ENCODE peak calls at places on chromosomes 13 and 19, in four cellular contexts. K, V, X and B are unnamed samples.

GRCh38 chr19:31975461-31975860 is 369.9 kb upstream of the ZNF507 start:
- DNase-seq in K (no peak), V (no peak), X (no peak), B (no peak)

GRCh38 chr19:54030895-54031586 is 32.7 kb downstream of the VSTM1 start:
- DNase-seq in K (no peak), V (peak), X (no peak), B (peak)

GRCh38 chr13:97222934-97223710 is 989 bp downstream of the MBNL2 start:
- DNase-seq in K (no peak), V (no peak), X (no peak), B (peak)

GRCh38 chr19:10533656-10534386 is 9.9 kb upstream of the ATG4D start:
- DNase-seq in K (no peak), V (no peak), X (no peak), B (no peak)

GRCh38 chr19:45279587-45280192 is 28.6 kb downstream of the MARK4 start:
- DNase-seq in K (peak), V (no peak), X (no peak), B (no peak)

GRCh38 chr13:42007844-42008243 is 40.6 kb upstream of the DGKH start:
- DNase-seq in K (no peak), V (no peak), X (no peak), B (no peak)

GRCh38 chr13:30759748-30760147 is 24.4 kb downstream of the ALOX5AP start:
- DNase-seq in K (no peak), V (no peak), X (no peak), B (no peak)

GRCh38 chr13:114339779-114340534 is 25.7 kb downstream of the CHAMP1 start:
- DNase-seq in K (peak), V (no peak), X (no peak), B (peak)

GRCh38 chr13:106818971-106819370 is 251.0 kb upstream of the ARGLU1 start:
- DNase-seq in K (no peak), V (no peak), X (no peak), B (no peak)

GRCh38 chr13:24172071-24172470 is 11.6 kb downstream of the SPATA13 start:
- DNase-seq in K (no peak), V (no peak), X (no peak), B (no peak)

GRCh38 chr19:4267101-4267900 is 11.8 kb upstream of the SHD start:
- DNase-seq in K (peak), V (peak), X (no peak), B (peak)

GRCh38 chr13:44322928-44323327 is 50.7 kb upstream of the SERP2 start:
- DNase-seq in K (no peak), V (no peak), X (no peak), B (no peak)

GRCh38 chr13:43057653-43058317 is 34.4 kb downstream of the DNAJC15 start:
- DNase-seq in K (peak), V (no peak), X (no peak), B (peak)

GRCh38 chr13:31957772-31958171 is 73.8 kb upstream of the FRY start:
- DNase-seq in K (no peak), V (no peak), X (no peak), B (no peak)

GRCh38 chr19:12838182-12838890 is at the start of gene MAST1:
- DNase-seq in K (no peak), V (peak), X (no peak), B (peak)

GRCh38 chr13:25468330-25469178 is 96.8 kb downstream of the ATP8A2 start:
- DNase-seq in K (no peak), V (peak), X (no peak), B (peak)

GRCh38 chr13:41847216-41847615 is 113.7 kb downstream of the VWA8 start:
- DNase-seq in K (no peak), V (no peak), X (no peak), B (no peak)

GRCh38 chr19:54455786-54456422 is 6.9 kb downstream of the LENG8 start:
- DNase-seq in K (no peak), V (no peak), X (no peak), B (no peak)

GRCh38 chr13:46295531-46296464 is 84.1 kb downstream of the LRRC63 start:
- DNase-seq in K (no peak), V (peak), X (peak), B (no peak)

GRCh38 chr13:26880741-26881140 is 120.2 kb upstream of the GPR12 start:
- DNase-seq in K (no peak), V (no peak), X (no peak), B (no peak)

GRCh38 chr13:76677047-76677446 is 209.2 kb downstream of the KCTD12 start:
- DNase-seq in K (no peak), V (no peak), X (no peak), B (no peak)

GRCh38 chr19:49807888-49808675 is 5.0 kb downstream of the FUZ start:
- DNase-seq in K (no peak), V (no peak), X (no peak), B (peak)

GRCh38 chr13:23656637-23657036 is 86.4 kb downstream of the TNFRSF19 start:
- DNase-seq in K (peak), V (peak), X (no peak), B (no peak)

GRCh38 chr13:27428160-27428559 is 3.7 kb downstream of the GTF3A start:
- DNase-seq in K (no peak), V (peak), X (no peak), B (no peak)

GRCh38 chr13:81770868-81771505 is 1430.1 kb upstream of the SPRY2 start:
- DNase-seq in K (no peak), V (no peak), X (no peak), B (peak)

GRCh38 chr13:104954210-104954609 is 1581.3 kb downstream of the EFNB2 start:
- DNase-seq in K (no peak), V (no peak), X (no peak), B (no peak)

GRCh38 chr19:49492573-49493411 is 3.4 kb upstream of the RPS11 start:
- DNase-seq in K (peak), V (peak), X (no peak), B (peak)

GRCh38 chr19:5321851-5322681 is 18.5 kb downstream of the PTPRS start:
- DNase-seq in K (no peak), V (peak), X (peak), B (peak)

GRCh38 chr19:31613683-31614219 is 264.5 kb upstream of the TSHZ3 start:
- DNase-seq in K (no peak), V (no peak), X (no peak), B (no peak)

GRCh38 chr19:29769997-29770396 is 41.8 kb upstream of the CCNE1 start:
- DNase-seq in K (no peak), V (no peak), X (no peak), B (no peak)

GRCh38 chr13:50942630-50943311 is 33.2 kb downstream of the RNASEH2B start:
- DNase-seq in K (no peak), V (no peak), X (no peak), B (peak)

GRCh38 chr13:95023405-95023804 is 277.8 kb downstream of the ABCC4 start:
- DNase-seq in K (no peak), V (no peak), X (no peak), B (no peak)

GRCh38 chr19:17303167-17303939 is at the start of gene ABHD8:
- DNase-seq in K (peak), V (peak), X (peak), B (peak)

GRCh38 chr13:37929308-37929707 is 59.7 kb upstream of the TRPC4 start:
- DNase-seq in K (no peak), V (peak), X (no peak), B (no peak)

GRCh38 chr13:21898990-21899389 is 228.1 kb downstream of the FGF9 start:
- DNase-seq in K (no peak), V (no peak), X (no peak), B (peak)

GRCh38 chr19:10686661-10687517 is 14.3 kb upstream of the QTRT1 start:
- DNase-seq in K (no peak), V (no peak), X (no peak), B (no peak)

GRCh38 chr19:14080887-14081796 is 4.4 kb downstream of the C19orf67 start:
- DNase-seq in K (peak), V (peak), X (peak), B (peak)
- TF ChIP-seq EZH2 in K (no peak), V (no peak), X (no peak), B (no peak)

GRCh38 chr19:42469311-42470239 is 26.8 kb upstream of the CXCL17 start:
- DNase-seq in K (peak), V (no peak), X (no peak), B (no peak)

GRCh38 chr19:42467437-42467760 is 24.7 kb upstream of the CXCL17 start:
- DNase-seq in K (no peak), V (no peak), X (no peak), B (no peak)

GRCh38 chr19:42465827-42466280 is 23.1 kb upstream of the CXCL17 start:
- DNase-seq in K (no peak), V (no peak), X (peak), B (no peak)

GRCh38 chr19:42468273-42468796 is 25.6 kb upstream of the CXCL17 start:
- DNase-seq in K (no peak), V (no peak), X (no peak), B (no peak)

GRCh38 chr19:42466521-42467436 is 24.0 kb upstream of the CXCL17 start:
- DNase-seq in K (no peak), V (no peak), X (no peak), B (no peak)
- TF ChIP-seq JUNB in K (no peak), V (no peak), X (no peak), B (no peak)

GRCh38 chr13:35860661-35861060 is 270.5 kb downstream of the DCLK1 start:
- DNase-seq in K (no peak), V (no peak), X (no peak), B (no peak)

GRCh38 chr13:35856721-35857346 is 274.3 kb downstream of the DCLK1 start:
- DNase-seq in K (no peak), V (no peak), X (no peak), B (peak)

GRCh38 chr13:35858665-35859064 is 272.5 kb downstream of the DCLK1 start:
- DNase-seq in K (no peak), V (no peak), X (no peak), B (no peak)

GRCh38 chr13:35857769-35858168 is 273.4 kb downstream of the DCLK1 start:
- DNase-seq in K (no peak), V (no peak), X (no peak), B (peak)

DNA sequence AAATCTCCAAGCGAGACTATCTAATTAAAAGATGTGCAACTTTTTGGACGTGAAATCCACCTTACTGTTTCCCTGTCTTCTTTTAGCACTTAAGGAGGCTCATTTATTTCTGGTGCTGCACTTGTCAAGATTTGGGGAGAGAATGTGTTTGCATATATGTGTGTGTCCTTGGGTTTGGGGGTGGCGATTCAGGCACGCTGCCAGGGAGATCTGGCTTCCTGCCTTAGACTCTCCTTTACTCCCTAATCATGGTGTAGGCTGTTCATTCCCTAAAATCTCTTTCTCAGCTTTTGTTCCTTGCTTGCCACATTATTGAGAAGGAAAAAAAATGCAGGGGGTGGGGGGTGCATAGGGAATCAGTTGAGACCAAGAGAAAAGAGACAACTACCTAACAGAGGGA is 271.2 kb downstream of the DCLK1 start:
- DNase-seq in K (no peak), V (no peak), X (no peak), B (no peak)
- TF ChIP-seq EZH2 in K (no peak), V (no peak), X (no peak), B (no peak)

DNA sequence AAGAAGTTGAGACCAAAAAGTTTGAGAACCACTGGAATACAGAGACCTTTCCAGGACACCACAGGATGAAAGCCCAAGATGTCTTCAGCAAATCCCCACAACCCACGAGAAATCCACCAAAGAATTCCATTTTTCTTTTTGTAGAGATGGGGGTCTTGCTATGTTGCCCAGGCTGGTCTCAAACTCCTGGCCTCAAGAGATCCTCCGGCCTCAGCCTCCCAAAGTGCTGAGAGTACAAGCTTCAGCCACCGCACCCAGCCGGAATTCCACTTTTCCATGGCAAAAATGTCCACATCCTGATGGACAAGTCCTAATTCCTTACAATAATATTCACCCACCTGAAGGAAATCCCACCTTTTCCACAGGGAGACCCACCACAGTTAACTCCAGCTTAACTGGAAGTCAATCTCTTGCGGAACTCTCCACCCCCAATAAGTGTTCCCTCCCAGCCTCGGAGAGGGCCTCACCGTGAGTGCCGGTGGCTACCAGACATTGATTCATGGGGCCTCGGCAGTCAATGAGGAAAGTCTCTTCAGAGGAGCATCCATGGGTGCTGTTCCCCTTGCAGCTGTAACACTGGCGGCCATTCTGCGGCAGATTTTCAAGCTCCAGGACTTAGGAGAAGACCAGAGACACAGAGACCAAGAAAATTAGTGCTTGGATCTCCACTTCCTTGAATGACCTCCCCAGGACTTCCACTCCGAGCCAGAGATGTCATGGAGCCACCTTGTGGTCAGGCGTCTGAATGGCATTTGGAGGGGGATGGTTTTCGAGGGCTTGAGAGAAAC is 12.3 kb upstream of the CADM4 start:
- DNase-seq in K (peak), V (peak), X (no peak), B (peak)
- TF ChIP-seq JUNB in K (no peak), V (no peak), X (no peak), B (no peak)

DNA sequence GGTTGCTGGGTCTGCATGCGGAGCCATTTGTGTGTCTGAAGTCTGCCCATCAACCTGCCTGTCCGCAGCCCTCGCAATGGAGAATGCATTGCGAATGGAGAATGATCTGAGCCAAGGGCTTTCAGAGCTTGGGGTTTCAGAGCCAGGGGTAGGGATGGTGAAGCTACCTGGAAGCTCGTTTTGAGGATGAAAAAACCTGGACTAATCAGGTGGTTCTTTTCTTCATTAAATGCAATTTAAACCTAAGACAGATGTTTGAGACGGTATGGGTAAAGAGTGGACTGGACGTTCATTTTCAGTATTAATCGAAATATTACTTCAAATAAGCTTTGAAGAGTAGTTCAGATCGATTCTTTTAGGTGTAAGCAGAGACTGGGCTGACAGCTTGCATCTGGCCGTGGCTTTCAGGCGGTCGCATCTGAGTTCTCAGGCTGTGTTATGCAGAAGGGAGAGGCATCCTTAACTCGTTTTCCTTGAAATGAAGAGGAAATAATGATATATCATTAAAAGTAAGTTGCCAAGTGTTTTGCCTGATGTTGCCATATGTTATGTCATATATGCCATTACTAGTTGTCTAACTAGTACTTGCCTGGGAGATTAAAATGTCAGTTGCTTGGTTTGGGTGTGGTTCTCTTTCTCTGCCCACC is 801 bp downstream of the MCF2L start:
- DNase-seq in K (no peak), V (no peak), X (no peak), B (no peak)
- TF ChIP-seq EZH2 in K (no peak), V (no peak), X (no peak), B (no peak)